ENCODE peak calls at places on chromosomes 5 and 9, in ten cellular contexts. P, J, G, L, N, S, H, U, Y and O are unnamed samples.

GRCh38 chr9:29211003-29211584 is 1637.8 kb upstream of the C9orf72 start:
- DNase-seq in G (no peak), U (no peak), S (no peak), Y (no peak), J (no peak), L (no peak), P (no peak), N (no peak), H (no peak), O (no peak)

GRCh38 chr5:37814699-37815098 is 25.1 kb downstream of the GDNF start:
- DNase-seq in Y (no peak), G (no peak), L (peak), U (no peak), N (no peak), H (peak), S (no peak), P (no peak), J (peak), O (no peak)

GRCh38 chr5:66498791-66499207 is 97.4 kb upstream of the MAST4 start:
- DNase-seq in H (peak), L (no peak), S (peak), G (no peak), N (no peak), U (peak), Y (peak), J (peak), P (no peak), O (peak)

GRCh38 chr5:132821791-132822190 is 8.7 kb downstream of the SHROOM1 start:
- DNase-seq in U (peak), P (peak), J (no peak), G (no peak), H (no peak), Y (no peak), N (no peak), S (no peak), L (no peak), O (peak)

GRCh38 chr5:34053133-34053532 is 10.1 kb upstream of the C1QTNF3 start:
- DNase-seq in Y (peak), S (no peak), H (peak), G (no peak), U (peak), N (no peak), L (peak), P (no peak), J (peak), O (no peak)

GRCh38 chr5:147743686-147744332 is 38.7 kb downstream of the JAKMIP2 start:
- DNase-seq in Y (no peak), U (no peak), P (no peak), G (no peak), N (no peak), J (no peak), S (no peak), H (peak), L (peak), O (no peak)

GRCh38 chr9:125897481-125897880 is 150.3 kb downstream of the PBX3 start:
- DNase-seq in H (no peak), Y (no peak), N (no peak), J (no peak), G (no peak), U (no peak), P (no peak), L (no peak), S (no peak), O (no peak)

GRCh38 chr5:66538531-66538930 is 57.7 kb upstream of the MAST4 start:
- DNase-seq in H (no peak), G (no peak), J (no peak), U (no peak), S (no peak), L (no peak), N (no peak), Y (no peak), P (no peak), O (no peak)

GRCh38 chr5:142439208-142439607 is 114.4 kb upstream of the SPRY4 start:
- DNase-seq in G (no peak), P (no peak), U (peak), S (no peak), H (peak), J (peak), Y (no peak), L (peak), N (no peak), O (peak)

GRCh38 chr9:136996361-136997281 is at the start of gene CLIC3:
- DNase-seq in S (peak), J (no peak), P (no peak), L (no peak), Y (no peak), U (peak), H (no peak), N (no peak), G (peak), O (peak)

GRCh38 chr5:178940569-178941360 is at the start of gene ZNF454:
- DNase-seq in Y (no peak), H (peak), U (peak), J (peak), G (no peak), P (peak), N (peak), S (no peak), L (peak), O (no peak)

GRCh38 chr9:110255417-110256141 is 728 bp downstream of the TXN start:
- DNase-seq in L (peak), S (peak), U (peak), N (peak), H (peak), P (peak), Y (no peak), G (no peak), J (peak), O (peak)

GRCh38 chr9:87959916-87960581 is 14.3 kb downstream of the CDK20 start:
- DNase-seq in P (peak), J (no peak), N (no peak), L (peak), G (no peak), Y (no peak), H (no peak), S (no peak), U (no peak), O (no peak)

GRCh38 chr5:131854134-131854533 is 57.3 kb upstream of the FNIP1 start:
- DNase-seq in U (no peak), G (no peak), P (no peak), N (no peak), S (peak), L (peak), H (no peak), J (peak), Y (no peak), O (no peak)

GRCh38 chr9:129138476-129139232 is 27.4 kb downstream of the PTPA start:
- DNase-seq in S (no peak), H (no peak), U (peak), J (no peak), G (no peak), P (peak), N (peak), Y (no peak), L (peak), O (no peak)

GRCh38 chr5:34686762-34687268 is 30.7 kb downstream of the RAI14 start:
- DNase-seq in G (peak), L (peak), U (peak), N (peak), S (peak), P (peak), H (peak), Y (peak), J (peak), O (no peak)

GRCh38 chr9:8371686-8372085 is 572.1 kb upstream of the DMAC1 start:
- DNase-seq in H (no peak), P (no peak), G (no peak), L (no peak), N (no peak), J (no peak), Y (no peak), U (no peak), S (no peak), O (no peak)

GRCh38 chr9:134655101-134655500 is 13.5 kb downstream of the COL5A1 start:
- DNase-seq in S (peak), Y (no peak), H (no peak), L (no peak), P (no peak), N (no peak), J (no peak), G (no peak), U (no peak), O (peak)

GRCh38 chr5:157545911-157546310 is 29.7 kb downstream of the ADAM19 start:
- DNase-seq in G (no peak), Y (no peak), P (no peak), H (no peak), N (no peak), U (no peak), L (no peak), J (no peak), S (no peak), O (no peak)

GRCh38 chr5:147446528-147446927 is 63.3 kb downstream of the DPYSL3 start:
- DNase-seq in Y (no peak), U (peak), J (no peak), S (no peak), L (no peak), G (no peak), N (peak), P (no peak), H (no peak), O (no peak)

GRCh38 chr9:137488330-137488653 is 29.2 kb upstream of the NSMF start:
- DNase-seq in Y (no peak), J (no peak), G (no peak), H (no peak), S (no peak), U (no peak), P (no peak), N (no peak), L (no peak), O (no peak)

GRCh38 chr9:15965246-15965745 is 412.5 kb downstream of the CCDC171 start:
- DNase-seq in P (no peak), J (peak), G (no peak), L (peak), Y (no peak), H (no peak), S (no peak), N (no peak), U (no peak), O (no peak)

GRCh38 chr5:74233571-74233970 is 407.0 kb downstream of the ENC1 start:
- DNase-seq in L (peak), S (no peak), J (peak), U (peak), G (no peak), H (no peak), N (no peak), P (no peak), Y (no peak), O (no peak)

GRCh38 chr9:31597977-31598376 is 786.5 kb upstream of the ACO1 start:
- DNase-seq in U (no peak), Y (no peak), J (peak), N (no peak), L (peak), H (peak), G (no peak), P (no peak), S (peak), O (no peak)

GRCh38 chr5:170747357-170747756 is 36.2 kb upstream of the GABRP start:
- DNase-seq in Y (no peak), P (peak), S (no peak), N (no peak), H (no peak), L (no peak), G (no peak), U (no peak), J (no peak), O (no peak)

GRCh38 chr5:120344181-120344580 is 119.9 kb upstream of the PRR16 start:
- DNase-seq in G (no peak), J (no peak), L (no peak), H (no peak), P (no peak), U (peak), N (no peak), Y (no peak), S (no peak), O (no peak)

GRCh38 chr5:57955506-57955905 is 472.9 kb upstream of the ACTBL2 start:
- DNase-seq in U (no peak), J (no peak), N (no peak), Y (no peak), S (no peak), H (no peak), P (no peak), L (no peak), G (no peak), O (no peak)

GRCh38 chr5:69374911-69375446 is 5.4 kb downstream of the RAD17 start:
- DNase-seq in N (no peak), G (no peak), L (no peak), P (no peak), U (no peak), Y (no peak), S (no peak), J (no peak), H (no peak), O (peak)

GRCh38 chr5:151448038-151448985 is 909 bp downstream of the SLC36A1 start:
- DNase-seq in N (peak), S (peak), J (no peak), L (peak), Y (no peak), G (no peak), U (peak), H (peak), P (peak), O (peak)

GRCh38 chr5:54261596-54261995 is 48.8 kb downstream of the ARL15 start:
- DNase-seq in P (no peak), Y (no peak), S (no peak), G (no peak), N (no peak), L (no peak), J (no peak), U (no peak), H (no peak), O (no peak)

GRCh38 chr9:86700601-86701000 is 246.7 kb downstream of the GAS1 start:
- DNase-seq in J (no peak), Y (no peak), H (peak), P (no peak), L (peak), G (no peak), S (no peak), U (peak), N (no peak), O (no peak)

GRCh38 chr9:35852876-35853865 is 17.0 kb downstream of the OR13J1 start:
- DNase-seq in J (no peak), Y (no peak), U (no peak), N (no peak), S (no peak), G (no peak), H (no peak), P (no peak), L (no peak), O (no peak)

GRCh38 chr5:74141053-74141452 is 499.5 kb downstream of the ENC1 start:
- DNase-seq in Y (no peak), U (peak), S (no peak), G (no peak), H (no peak), J (peak), N (no peak), L (peak), P (no peak), O (no peak)

GRCh38 chr9:101375546-101375945 is 9.3 kb downstream of the BAAT start:
- DNase-seq in J (no peak), U (no peak), Y (no peak), P (peak), N (no peak), L (no peak), G (no peak), H (no peak), S (no peak), O (no peak)

GRCh38 chr5:41707853-41708603 is 162.2 kb downstream of the OXCT1 start:
- DNase-seq in U (peak), S (peak), Y (no peak), J (peak), N (no peak), L (peak), H (peak), P (no peak), G (peak), O (peak)

GRCh38 chr9:93119953-93120845 is 13.9 kb downstream of the NINJ1 start:
- DNase-seq in Y (no peak), N (peak), P (peak), G (peak), J (peak), U (peak), L (peak), H (no peak), S (peak), O (peak)

GRCh38 chr9:93120846-93121315 is 13.2 kb downstream of the NINJ1 start:
- DNase-seq in N (no peak), U (no peak), P (peak), Y (no peak), L (no peak), J (no peak), H (no peak), G (no peak), S (no peak), O (no peak)

GRCh38 chr9:93118863-93119702 is 15.0 kb downstream of the NINJ1 start:
- DNase-seq in J (no peak), N (no peak), U (no peak), H (no peak), Y (no peak), G (no peak), S (peak), L (no peak), P (peak), O (no peak)

GRCh38 chr9:93117924-93118862 is 15.9 kb downstream of the NINJ1 start:
- DNase-seq in L (no peak), H (no peak), P (peak), U (no peak), N (no peak), Y (no peak), J (no peak), S (no peak), G (no peak), O (no peak)

DNA sequence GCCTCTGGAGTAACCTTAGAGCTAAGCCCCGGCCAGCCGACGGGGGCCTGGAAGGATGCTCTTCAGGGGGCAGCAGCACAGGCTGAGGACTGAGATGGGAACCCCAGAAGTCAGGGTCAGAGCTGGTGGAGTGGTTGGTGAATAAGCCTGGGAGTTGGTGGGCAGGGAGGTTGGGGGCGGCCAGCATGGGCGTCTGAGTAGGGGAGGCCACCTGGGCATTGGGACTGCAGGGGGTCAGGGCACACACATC is 14.4 kb downstream of the NINJ1 start:
- DNase-seq in H (no peak), G (no peak), N (no peak), S (no peak), Y (no peak), L (no peak), J (no peak), U (no peak), P (no peak), O (no peak)
- H3K4me3 ChIP-seq in H (no peak), G (no peak), N (no peak), S (no peak), Y (no peak), L (no peak), J (no peak), U (no peak), P (no peak), O (no peak)

DNA sequence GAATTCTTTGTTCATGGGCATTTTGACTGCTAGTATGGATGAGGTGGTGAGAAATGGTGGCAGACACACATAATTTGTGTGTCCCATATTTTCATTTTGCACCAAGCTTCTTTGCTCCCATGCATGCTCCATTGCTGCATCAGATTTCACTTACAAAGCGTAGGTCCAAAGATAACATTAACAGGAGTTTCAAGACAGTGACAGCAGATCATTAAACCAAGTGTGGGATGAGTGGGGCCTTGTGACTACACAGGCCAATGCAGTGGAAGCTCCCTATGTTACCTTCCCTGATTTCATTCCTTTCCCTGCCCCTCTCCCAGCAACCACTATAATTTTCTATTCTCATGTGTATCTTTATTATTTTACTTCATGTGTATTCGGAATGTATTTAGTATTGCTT is 142.0 kb downstream of the AOPEP start:
- DNase-seq in J (no peak), U (no peak), G (no peak), Y (no peak), S (no peak), H (no peak), N (no peak), L (no peak), P (no peak), O (no peak)
- H3K4me3 ChIP-seq in J (no peak), U (no peak), G (no peak), Y (no peak), S (no peak), H (no peak), N (no peak), L (no peak), P (no peak), O (no peak)

GRCh38 chr5:149129181-149129580 is 12.1 kb upstream of the ABLIM3 start:
- DNase-seq in G (no peak), L (peak), H (no peak), Y (no peak), J (no peak), U (peak), N (no peak), P (no peak), S (no peak), O (no peak)

GRCh38 chr5:149128023-149128875 is 13.0 kb upstream of the ABLIM3 start:
- DNase-seq in U (no peak), P (no peak), J (peak), S (peak), G (peak), N (no peak), H (peak), Y (no peak), L (peak), O (peak)

GRCh38 chr5:149127394-149127955 is 13.8 kb upstream of the ABLIM3 start:
- DNase-seq in S (no peak), U (no peak), P (no peak), J (no peak), N (no peak), Y (no peak), L (no peak), G (no peak), H (no peak), O (no peak)

GRCh38 chr5:149125386-149125891 is 15.9 kb upstream of the ABLIM3 start:
- DNase-seq in J (no peak), H (no peak), P (peak), G (no peak), L (peak), U (no peak), N (no peak), S (no peak), Y (no peak), O (peak)

GRCh38 chr5:149126898-149127297 is 14.4 kb upstream of the ABLIM3 start:
- DNase-seq in U (no peak), P (no peak), L (no peak), H (no peak), S (no peak), Y (no peak), G (no peak), N (no peak), J (no peak), O (no peak)
- H3K4me3 ChIP-seq in U (no peak), P (no peak), L (no peak), H (no peak), S (no peak), Y (no peak), G (no peak), N (no peak), J (no peak), O (no peak)

GRCh38 chr5:118791986-118792734 is 196.2 kb downstream of the DTWD2 start:
- DNase-seq in P (peak), N (peak), H (peak), L (peak), G (peak), J (peak), S (peak), Y (peak), U (peak), O (peak)
- H3K4me3 ChIP-seq in P (peak), N (no peak), H (no peak), L (peak), G (no peak), J (no peak), S (no peak), Y (no peak), U (no peak), O (no peak)

GRCh38 chr5:7850241-7850532 is 746 bp downstream of the CFAP90 start:
- DNase-seq in N (no peak), S (no peak), Y (no peak), U (no peak), H (no peak), L (no peak), P (peak), J (no peak), G (no peak), O (no peak)
- H3K4me3 ChIP-seq in N (no peak), S (no peak), Y (no peak), U (peak), H (peak), L (peak), P (peak), J (peak), G (peak), O (no peak)

DNA sequence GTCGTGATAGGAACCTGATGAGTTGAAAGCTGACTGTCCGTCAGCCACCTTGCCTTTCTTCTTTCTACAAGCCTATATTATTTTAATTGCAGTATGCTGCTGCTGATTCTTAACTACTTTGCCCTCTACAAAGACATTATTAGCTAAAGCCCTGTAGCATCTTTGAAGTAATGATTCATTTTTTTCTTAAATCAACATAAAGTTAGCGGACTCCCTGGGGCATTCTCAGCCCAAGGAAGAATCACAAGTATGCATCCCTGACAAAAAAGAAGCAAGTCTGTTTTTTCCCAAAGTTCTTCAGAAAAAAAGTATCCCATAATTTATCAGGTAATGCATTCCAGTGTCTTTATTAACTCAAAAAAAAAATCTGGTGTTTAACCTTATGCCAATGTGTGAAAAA is 69.5 kb upstream of the TAS2R1 start:
- DNase-seq in H (no peak), Y (no peak), J (peak), S (no peak), N (no peak), P (no peak), U (peak), G (no peak), L (no peak), O (no peak)
- H3K4me3 ChIP-seq in H (no peak), Y (no peak), J (no peak), S (no peak), N (no peak), P (no peak), U (no peak), G (no peak), L (no peak), O (no peak)